ENCODE peak calls at places on chromosomes 16 and 17, in nine cellular contexts. F, A, X, Q, N, W, T, D and B are unnamed samples.

GRCh38 chr16:70747703-70748631 is 53.0 kb downstream of the VAC14 start:
- DNase-seq in F (no peak), A (no peak), X (no peak), Q (peak; percentile 57), N (no peak), W (no peak), T (peak; percentile 60), D (no peak), B (no peak)

GRCh38 chr17:55266051-55266957 is 1.5 kb downstream of the HLF start:
- DNase-seq in F (peak; percentile 38), A (no peak), X (peak; percentile 72), Q (peak; percentile 13), N (no peak), W (no peak), T (no peak), D (no peak), B (no peak)

GRCh38 chr17:44251062-44251461 is 16.9 kb downstream of the SLC4A1 start:
- DNase-seq in F (no peak), A (no peak), X (no peak), Q (no peak), N (no peak), W (no peak), T (no peak), D (no peak), B (no peak)

GRCh38 chr16:60452646-60453045 is 1583.6 kb downstream of the CDH8 start:
- DNase-seq in F (no peak), A (no peak), X (no peak), Q (no peak), N (no peak), W (no peak), T (no peak), D (no peak), B (no peak)

GRCh38 chr16:77869997-77870813 is 81.8 kb downstream of the VAT1L start:
- DNase-seq in F (no peak), A (no peak), X (no peak), Q (peak; percentile 27), N (no peak), W (no peak), T (peak; percentile 52), D (peak; percentile 72), B (no peak)

GRCh38 chr17:81349397-81350319 is 45.6 kb upstream of the BAHCC1 start:
- DNase-seq in F (no peak), A (no peak), X (no peak), Q (no peak), N (no peak), W (no peak), T (peak; percentile 38), D (no peak), B (no peak)

GRCh38 chr17:64448665-64449512 is at the start of gene MILR1:
- DNase-seq in F (no peak), A (peak; percentile 69), X (no peak), Q (no peak), N (peak; percentile 26), W (no peak), T (peak; percentile 95), D (no peak), B (no peak)

GRCh38 chr17:77801545-77802332 is 156.8 kb upstream of the TNRC6C start:
- DNase-seq in F (peak; percentile 59), A (no peak), X (peak; percentile 10), Q (peak; percentile 40), N (no peak), W (no peak), T (no peak), D (no peak), B (no peak)

GRCh38 chr16:85553436-85554113 is 59.5 kb upstream of the GSE1 start:
- DNase-seq in F (no peak), A (no peak), X (peak; percentile 93), Q (peak; percentile 90), N (no peak), W (peak; percentile 83), T (peak; percentile 59), D (peak; percentile 92), B (no peak)

GRCh38 chr17:30095507-30096244 is 20.9 kb upstream of the NSRP1 start:
- DNase-seq in F (peak; percentile 64), A (no peak), X (no peak), Q (peak; percentile 77), N (peak; percentile 57), W (no peak), T (peak; percentile 80), D (peak; percentile 67), B (peak; percentile 54)

GRCh38 chr17:31825961-31826691 is 32.9 kb downstream of the COPRS start:
- DNase-seq in F (no peak), A (no peak), X (no peak), Q (no peak), N (no peak), W (peak; percentile 77), T (no peak), D (no peak), B (no peak)

GRCh38 chr16:11576427-11577289 is 10.1 kb downstream of the LITAF start:
- DNase-seq in F (no peak), A (no peak), X (peak; percentile 54), Q (no peak), N (no peak), W (peak; percentile 4), T (no peak), D (no peak), B (no peak)

GRCh38 chr16:19167710-19168172 is 299 bp upstream of the SYT17 start:
- DNase-seq in F (peak; percentile 92), A (peak; percentile 60), X (peak; percentile 88), Q (peak; percentile 76), N (no peak), W (peak; percentile 74), T (peak; percentile 58), D (peak; percentile 79), B (no peak)

GRCh38 chr16:57471852-57472664 is 9.6 kb downstream of the POLR2C start:
- DNase-seq in F (no peak), A (no peak), X (peak; percentile 72), Q (no peak), N (no peak), W (no peak), T (no peak), D (peak; percentile 14), B (no peak)

GRCh38 chr16:27822529-27823437 is 240.7 kb downstream of the GSG1L start:
- DNase-seq in F (no peak), A (no peak), X (peak; percentile 39), Q (no peak), N (no peak), W (no peak), T (no peak), D (no peak), B (no peak)

GRCh38 chr16:74709477-74709877 is 8.8 kb upstream of the MLKL start:
- DNase-seq in F (peak; percentile 85), A (peak; percentile 82), X (peak; percentile 95), Q (peak; percentile 73), N (no peak), W (peak; percentile 88), T (peak; percentile 50), D (peak; percentile 80), B (peak; percentile 18)
- H3K4me3 ChIP-seq in F (no peak overlapping the region), A (no peak overlapping the region), X (no peak overlapping the region), Q (no peak overlapping the region), N (no peak overlapping the region), W (no peak overlapping the region), T (no peak overlapping the region), D (no peak overlapping the region), B (no peak overlapping the region)

GRCh38 chr16:88943131-88943664 is 33.8 kb downstream of the CBFA2T3 start:
- DNase-seq in F (no peak), A (no peak), X (no peak), Q (no peak), N (no peak), W (no peak), T (no peak), D (no peak), B (no peak)

GRCh38 chr16:88941051-88941932 is 35.7 kb downstream of the CBFA2T3 start:
- DNase-seq in F (peak; percentile 68), A (no peak), X (peak; percentile 88), Q (no peak), N (no peak), W (no peak), T (no peak), D (peak; percentile 77), B (no peak)

GRCh38 chr16:88943741-88944140 is 33.3 kb downstream of the CBFA2T3 start:
- DNase-seq in F (no peak), A (no peak), X (peak; percentile 74), Q (no peak), N (no peak), W (no peak), T (no peak), D (no peak), B (no peak)

GRCh38 chr16:88940196-88941050 is 36.6 kb downstream of the CBFA2T3 start:
- DNase-seq in F (peak; percentile 59), A (no peak), X (peak; percentile 87), Q (no peak), N (no peak), W (no peak), T (no peak), D (peak; percentile 15), B (no peak)

DNA sequence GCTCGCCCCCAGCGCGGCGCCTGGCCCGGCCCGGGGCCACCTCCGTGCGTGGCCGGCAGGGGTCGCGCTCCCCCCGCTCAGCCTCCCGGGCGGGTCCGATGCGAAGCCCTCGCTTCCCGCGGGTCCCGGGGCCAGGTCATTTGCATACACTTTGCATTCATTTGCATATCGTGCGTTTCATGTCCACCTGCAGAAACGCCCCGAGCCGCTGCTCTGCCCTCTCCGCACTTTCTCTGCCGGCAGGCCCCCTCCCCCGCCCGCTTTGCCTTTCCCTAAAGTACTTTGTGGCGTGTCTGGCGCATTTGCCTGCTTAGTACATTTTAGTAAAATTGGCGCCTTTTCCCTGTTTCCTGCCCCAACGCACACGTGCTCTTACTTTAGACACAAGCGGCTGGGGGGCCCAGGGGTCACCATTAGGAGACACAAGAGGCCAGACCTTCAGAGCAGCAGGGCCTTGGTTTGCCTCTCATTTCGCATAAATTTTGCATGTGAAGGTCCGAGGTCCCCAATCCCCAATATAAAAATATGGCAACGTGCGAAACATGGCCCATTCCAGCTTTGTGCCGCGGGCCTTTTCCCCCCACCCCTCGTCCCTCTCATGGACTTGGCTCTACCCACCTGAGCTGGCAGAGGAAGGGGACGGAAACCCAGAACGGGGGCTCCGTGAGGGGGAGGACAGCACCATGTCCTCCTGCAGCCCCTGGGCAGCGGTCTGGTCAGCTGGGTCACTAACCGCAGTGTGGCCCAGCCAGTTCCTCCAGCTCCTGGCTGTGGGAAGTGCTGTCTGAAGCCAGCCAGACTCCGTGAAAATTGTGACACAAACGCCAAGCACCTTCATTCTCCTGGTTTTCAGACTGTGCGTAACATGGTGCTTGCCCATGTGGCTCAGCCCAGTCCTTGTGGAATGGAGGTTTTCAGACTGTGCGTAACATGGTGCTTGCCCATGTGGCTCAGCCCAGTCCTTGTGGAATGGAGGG is 34.8 kb downstream of the CBFA2T3 start:
- DNase-seq in F (peak; percentile 82), A (no peak), X (peak; percentile 94), Q (peak; percentile 68), N (no peak), W (peak; percentile 76), T (no peak), D (peak; percentile 75), B (no peak)
- H3K4me3 ChIP-seq in F (peak overlapping the region; percentile 51), A (peak overlapping the region; percentile 63), X (peak overlapping the region; percentile 88), Q (no peak overlapping the region), N (no peak overlapping the region), W (peak overlapping the region; percentile 57), T (no peak overlapping the region), D (peak overlapping the region; percentile 58), B (no peak overlapping the region)

GRCh38 chr17:35119370-35120185 is at the start of gene RAD51D:
- DNase-seq in F (peak; percentile 91), A (no peak), X (peak; percentile 96), Q (peak; percentile 90), N (no peak), W (peak; percentile 87), T (peak; percentile 57), D (peak; percentile 89), B (no peak)
- H3K4me3 ChIP-seq in F (peak within 1 kb of the TSS; percentile 76), A (peak within 1 kb of the TSS; percentile 76), X (peak within 1 kb of the TSS; percentile 97), Q (peak within 1 kb of the TSS; percentile 62), N (peak within 1 kb of the TSS; percentile 75), W (peak within 1 kb of the TSS; percentile 93), T (peak within 1 kb of the TSS; percentile 77), D (peak within 1 kb of the TSS; percentile 59), B (peak within 1 kb of the TSS; percentile 68)

GRCh38 chr17:50863221-50863843 is 2.8 kb downstream of the TOB1 start:
- DNase-seq in F (peak; percentile 69), A (no peak), X (no peak), Q (peak; percentile 70), N (no peak), W (no peak), T (no peak), D (peak; percentile 59), B (no peak)
- H3K4me3 ChIP-seq in F (no peak overlapping the region), A (peak overlapping the region; percentile 8), X (peak overlapping the region; percentile 81), Q (no peak overlapping the region), N (peak overlapping the region; percentile 83), W (peak overlapping the region; percentile 90), T (no peak overlapping the region), D (peak overlapping the region; percentile 97), B (peak overlapping the region; percentile 13)